ENCODE peak calls at places on chromosomes 4 and X, in six cellular contexts. M, Y, B, K, C and Q are unnamed samples.

GRCh38 chrX:21509912-21510311 is 135.7 kb downstream of the CNKSR2 start:
- DNase-seq in M (no peak), Y (no peak), B (no peak), K (no peak), C (peak), Q (no peak)

GRCh38 chr4:102430511-102430910 is 70.6 kb upstream of the NFKB1 start:
- DNase-seq in M (no peak), Y (no peak), B (no peak), K (no peak), C (no peak), Q (no peak)

GRCh38 chrX:63475200-63475599 is 124.1 kb upstream of the SPIN4 start:
- DNase-seq in M (no peak), Y (no peak), B (no peak), K (no peak), C (no peak), Q (no peak)

GRCh38 chrX:13898084-13898483 is 81.2 kb upstream of the GPM6B start:
- DNase-seq in M (no peak), Y (no peak), B (peak), K (no peak), C (no peak), Q (no peak)

GRCh38 chr4:168408620-168409019 is 71.7 kb downstream of the DDX60L start:
- DNase-seq in M (no peak), Y (no peak), B (peak), K (no peak), C (peak), Q (no peak)

GRCh38 chr4:149322203-149322602 is 493.4 kb downstream of the IQCM start:
- DNase-seq in M (no peak), Y (no peak), B (no peak), K (no peak), C (no peak), Q (no peak)

GRCh38 chr4:64715741-64716140 is 306.5 kb upstream of the TECRL start:
- DNase-seq in M (no peak), Y (no peak), B (no peak), K (no peak), C (no peak), Q (no peak)

GRCh38 chr4:4362991-4363697 is 23.8 kb upstream of the NSG1 start:
- DNase-seq in M (no peak), Y (no peak), B (no peak), K (no peak), C (no peak), Q (no peak)

GRCh38 chr4:32560306-32560705 is 1840.1 kb downstream of the PCDH7 start:
- DNase-seq in M (no peak), Y (no peak), B (peak), K (no peak), C (no peak), Q (no peak)

GRCh38 chrX:154534526-154535322 is 11.9 kb downstream of the G6PD start:
- DNase-seq in M (peak), Y (peak), B (peak), K (peak), C (peak), Q (peak)

GRCh38 chr4:136241221-136241986 is 1290.9 kb downstream of the PCDH18 start:
- DNase-seq in M (no peak), Y (no peak), B (no peak), K (no peak), C (no peak), Q (no peak)

GRCh38 chrX:69133561-69134542 is 31.4 kb downstream of the PJA1 start:
- DNase-seq in M (peak), Y (peak), B (peak), K (no peak), C (peak), Q (no peak)

GRCh38 chrX:3403748-3404147 is 57.3 kb upstream of the MXRA5 start:
- DNase-seq in M (no peak), Y (no peak), B (no peak), K (no peak), C (no peak), Q (no peak)

GRCh38 chr4:139509727-139510410 is 46.1 kb downstream of the SETD7 start:
- DNase-seq in M (peak), Y (no peak), B (peak), K (no peak), C (peak), Q (no peak)

GRCh38 chr4:3346146-3346545 is 53.3 kb downstream of the RGS12 start:
- DNase-seq in M (no peak), Y (peak), B (peak), K (no peak), C (peak), Q (peak)

GRCh38 chr4:87679449-87680169 is 29.5 kb downstream of the DMP1 start:
- DNase-seq in M (peak), Y (peak), B (peak), K (no peak), C (peak), Q (peak)

GRCh38 chrX:130268500-130269170 is at the start of gene ZNF280C:
- DNase-seq in M (peak), Y (peak), B (peak), K (peak), C (peak), Q (peak)
- TF ChIP-seq CTCF in M (peak), Y (no peak), B (peak), K (peak), C (peak), Q (no peak)

GRCh38 chrX:140572724-140573123 is 67.9 kb upstream of the SOX3 start:
- DNase-seq in M (peak), Y (peak), B (peak), K (no peak), C (peak), Q (no peak)
- TF ChIP-seq CTCF in M (peak), Y (peak), B (peak), K (peak), C (peak), Q (no peak)

DNA sequence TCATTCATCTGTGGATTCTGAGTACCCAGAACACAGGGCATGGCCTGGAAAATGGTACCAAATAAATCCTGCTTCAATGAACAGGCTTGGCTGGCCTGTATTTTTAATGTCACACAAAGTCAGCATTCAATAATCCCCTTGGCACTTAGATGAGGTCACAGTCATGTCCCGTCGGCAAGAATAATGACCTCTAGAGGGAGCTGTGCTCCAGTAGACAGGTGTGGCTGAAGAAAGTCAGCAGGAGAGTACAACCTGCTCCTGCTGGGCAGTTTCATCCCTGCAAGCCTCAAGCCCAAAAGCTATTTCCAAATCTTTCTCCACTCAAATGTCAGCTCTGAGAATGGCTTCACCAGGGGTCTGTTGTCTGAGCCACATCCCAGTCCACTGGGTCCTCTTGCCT is 404.0 kb upstream of the F9 start:
- DNase-seq in M (peak), Y (no peak), B (peak), K (no peak), C (no peak), Q (no peak)
- TF ChIP-seq CTCF in M (peak), Y (peak), B (no peak), K (no peak), C (no peak), Q (no peak)

DNA sequence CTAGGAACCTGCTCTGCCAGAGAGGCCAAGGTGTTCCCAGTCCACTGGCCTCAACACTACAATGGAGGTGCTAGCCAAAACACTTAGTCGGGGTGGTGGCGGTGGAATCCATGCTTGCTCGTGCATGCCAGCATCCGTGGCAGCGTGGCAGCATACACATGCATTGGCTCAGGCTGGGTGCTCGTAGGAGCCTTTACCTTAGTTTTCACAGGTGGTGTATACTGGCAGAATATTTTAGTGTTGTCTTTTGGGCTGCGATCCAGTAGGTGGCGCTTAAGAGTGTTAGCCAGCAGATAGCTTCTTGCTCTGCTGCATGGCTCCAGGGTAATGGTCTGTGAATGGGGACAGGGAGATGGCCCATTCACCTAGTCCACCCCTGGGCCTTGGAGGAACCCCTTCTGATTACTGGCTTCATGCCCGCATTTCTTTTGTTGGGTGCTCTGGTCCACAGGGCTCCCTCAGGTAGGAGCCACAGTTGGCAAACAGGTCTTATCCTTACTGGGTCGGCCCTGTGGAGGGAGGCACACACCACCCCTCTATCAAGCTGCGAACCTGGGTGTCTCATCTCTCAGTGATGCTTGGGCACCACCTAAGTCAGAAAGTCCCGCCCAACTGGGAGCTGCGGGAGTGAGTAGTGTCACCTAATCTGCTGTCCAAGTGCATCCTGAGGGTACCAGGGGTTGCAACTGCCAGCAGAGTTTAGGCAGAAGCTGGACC is 40.0 kb downstream of the RIPPLY1 start:
- DNase-seq in M (peak), Y (no peak), B (peak), K (no peak), C (peak), Q (no peak)
- TF ChIP-seq CTCF in M (peak), Y (peak), B (peak), K (no peak), C (no peak), Q (no peak)